ENCODE peak calls at places on chromosome 22, in ten cellular contexts. F, P, T, L, I, Y, M, U, H and B are unnamed samples.

GRCh38 chr22:42335839-42336378 is 65.5 kb upstream of the TCF20 start:
- DNase-seq in F (no peak), P (no peak), T (no peak), L (no peak), I (no peak), Y (no peak), M (no peak), U (no peak), H (no peak), B (no peak)

GRCh38 chr22:42437488-42438292 is 5.5 kb upstream of the NFAM1 start:
- DNase-seq in F (peak; percentile 71), P (peak; percentile 71), T (peak; percentile 76), L (peak; percentile 88), I (peak; percentile 82), Y (peak; percentile 83), M (peak; percentile 96), U (peak; percentile 50), H (peak; percentile 80), B (peak; percentile 19)

GRCh38 chr22:35191412-35191811 is 65.9 kb upstream of the HMGXB4 start:
- DNase-seq in F (no peak), P (no peak), T (no peak), L (no peak), I (no peak), Y (no peak), M (no peak), U (peak; percentile 17), H (no peak), B (peak; percentile 46)

GRCh38 chr22:44496844-44497217 is 1.2 kb downstream of the RTL6 start:
- DNase-seq in F (no peak), P (no peak), T (no peak), L (no peak), I (no peak), Y (no peak), M (peak; percentile 78), U (no peak), H (no peak), B (no peak)

GRCh38 chr22:46734830-46735453 is 3.1 kb downstream of the CERK start:
- DNase-seq in F (no peak), P (peak; percentile 28), T (peak; percentile 42), L (peak; percentile 61), I (peak; percentile 63), Y (peak; percentile 65), M (no peak), U (no peak), H (no peak), B (peak; percentile 18)

GRCh38 chr22:30875481-30876215 is 92.9 kb downstream of the MORC2 start:
- DNase-seq in F (no peak), P (no peak), T (no peak), L (no peak), I (no peak), Y (no peak), M (peak; percentile 50), U (no peak), H (no peak), B (no peak)

GRCh38 chr22:49056301-49056700 is 771.4 kb downstream of the BRD1 start:
- DNase-seq in F (no peak), P (no peak), T (no peak), L (no peak), I (no peak), Y (no peak), M (no peak), U (no peak), H (no peak), B (no peak)

GRCh38 chr22:28243539-28243938 is 324.5 kb upstream of the PITPNB start:
- DNase-seq in F (no peak), P (no peak), T (no peak), L (no peak), I (no peak), Y (no peak), M (no peak), U (no peak), H (no peak), B (peak; percentile 90)

GRCh38 chr22:41382098-41382578 is 396 bp downstream of the TEF start:
- DNase-seq in F (peak; percentile 68), P (peak; percentile 31), T (peak; percentile 41), L (peak; percentile 58), I (peak; percentile 66), Y (peak; percentile 64), M (peak; percentile 95), U (peak; percentile 51), H (peak; percentile 81), B (peak; percentile 21)

GRCh38 chr22:26526165-26526564 is 13.9 kb upstream of the TFIP11 start:
- DNase-seq in F (no peak), P (no peak), T (no peak), L (no peak), I (no peak), Y (no peak), M (no peak), U (no peak), H (no peak), B (no peak)

GRCh38 chr22:34804588-34804987 is 261.4 kb upstream of the ISX start:
- DNase-seq in F (peak; percentile 31), P (no peak), T (no peak), L (no peak), I (no peak), Y (no peak), M (no peak), U (no peak), H (peak; percentile 53), B (no peak)